ENCODE peak calls at places on chromosomes 3 and 15, in ten cellular contexts. I is left lung, R is retinal pigment epithelial cell, B is mucosa of descending colon, U is fibroblast of mammary gland, C is cardiac muscle cell, J is AG09309, O is BJ, V is astrocyte of the spinal cord, W is fibroblast of lung. D is an unnamed sample.
A peak's percentile ranks its signal among the peaks of the same experiment; 100 is the strongest.

GRCh38 chr3:183283886-183284285 is 30.8 kb downstream of the B3GNT5 start:
- DNase-seq in O (no peak), I (no peak), C (no peak), R (no peak), J (no peak), U (peak; percentile 79), W (peak; percentile 44), V (no peak), B (no peak), D (no peak)

GRCh38 chr15:36497903-36498302 is 81.5 kb upstream of the CDIN1 start:
- DNase-seq in R (no peak), I (no peak), U (no peak), C (no peak), O (no peak), J (no peak), W (peak; percentile 41), B (no peak), V (peak; percentile 2), D (no peak)

GRCh38 chr15:60477991-60478632 is 830 bp downstream of the ICE2 start:
- DNase-seq in I (no peak), J (no peak), B (peak; percentile 11), V (peak; percentile 50), R (no peak), U (peak; percentile 41), W (peak; percentile 62), C (peak; percentile 47), O (no peak), D (peak; percentile 19)

GRCh38 chr15:97259943-97260342 is 700.6 kb upstream of the ARRDC4 start:
- DNase-seq in V (no peak), J (no peak), O (no peak), B (no peak), R (no peak), C (no peak), I (no peak), U (no peak), W (no peak), D (no peak)

GRCh38 chr3:175857666-175858270 is 998.6 kb downstream of the NAALADL2 start:
- DNase-seq in W (peak; percentile 38), O (no peak), J (no peak), R (no peak), I (no peak), B (no peak), C (no peak), U (no peak), V (no peak), D (no peak)

GRCh38 chr15:29242466-29243242 is 27.0 kb downstream of the NSMCE3 start:
- DNase-seq in O (no peak), U (peak; percentile 3), C (peak; percentile 44), I (no peak), B (no peak), W (no peak), R (no peak), V (no peak), J (no peak), D (peak; percentile 19)

GRCh38 chr3:14216257-14217048 is 37.8 kb downstream of the LSM3 start:
- DNase-seq in U (no peak), J (no peak), W (peak; percentile 86), V (peak; percentile 80), O (no peak), C (peak; percentile 71), R (peak; percentile 80), B (no peak), I (no peak), D (no peak)

GRCh38 chr3:172903642-172904041 is 153.1 kb downstream of the ECT2 start:
- DNase-seq in C (no peak), I (no peak), V (no peak), B (no peak), O (no peak), R (no peak), U (no peak), W (no peak), J (no peak), D (no peak)

GRCh38 chr3:116770815-116771450 is 61.4 kb downstream of the TUSC7 start:
- DNase-seq in C (peak; percentile 86), W (peak; percentile 68), R (peak; percentile 47), J (peak; percentile 42), I (peak; percentile 46), B (peak; percentile 82), O (peak; percentile 15), V (peak; percentile 80), U (peak; percentile 78), D (peak; percentile 82)

GRCh38 chr15:23648920-23649515 is 1.4 kb upstream of the MAGEL2 start:
- DNase-seq in I (no peak), O (no peak), B (peak; percentile 59), V (no peak), U (peak; percentile 4), J (no peak), C (peak; percentile 53), W (no peak), R (no peak), D (no peak)

GRCh38 chr3:43161684-43162512 is 56.0 kb upstream of the POMGNT2 start:
- DNase-seq in I (no peak), J (peak; percentile 66), U (peak; percentile 67), C (peak; percentile 37), R (peak; percentile 55), O (peak; percentile 23), V (peak; percentile 72), B (no peak), W (peak; percentile 20), D (peak; percentile 42)

GRCh38 chr3:9500108-9501050 is 53.2 kb downstream of the LHFPL4 start:
- DNase-seq in V (peak; percentile 52), C (peak; percentile 90), U (peak; percentile 56), O (peak; percentile 1), R (peak; percentile 16), B (peak; percentile 73), I (peak; percentile 42), W (peak; percentile 66), J (no peak), D (peak; percentile 61)

GRCh38 chr3:16807441-16807840 is 77.3 kb upstream of the PLCL2 start:
- DNase-seq in I (no peak), B (no peak), R (no peak), U (peak; percentile 90), J (peak; percentile 85), V (no peak), O (peak; percentile 53), W (peak; percentile 2), C (no peak), D (peak; percentile 5)

GRCh38 chr3:158953131-158953530 is 151.3 kb downstream of the MFSD1 start:
- DNase-seq in U (no peak), W (no peak), I (no peak), J (peak; percentile 32), O (no peak), C (no peak), V (no peak), B (no peak), R (no peak), D (no peak)
- H3K4me3 ChIP-seq in U (no peak overlapping the region), W (no peak overlapping the region), I (no peak overlapping the region), J (no peak overlapping the region), O (no peak overlapping the region), C (no peak overlapping the region), V (no peak overlapping the region), B (no peak overlapping the region), R (no peak overlapping the region), D (no peak overlapping the region)

GRCh38 chr3:27185231-27185989 is 183.8 kb downstream of the NEK10 start:
- DNase-seq in C (no peak), O (no peak), B (no peak), U (no peak), R (no peak), V (no peak), W (no peak), J (no peak), I (no peak), D (no peak)
- TF ChIP-seq CTCF in C (no peak), O (no peak), B (no peak), U (no peak), R (peak; percentile 5), V (no peak), W (no peak), J (peak; percentile 6), I (no peak), D (no peak)

GRCh38 chr15:66878761-66879160 is 176.7 kb downstream of the SMAD6 start:
- DNase-seq in J (no peak), I (peak; percentile 54), W (no peak), R (no peak), B (no peak), O (no peak), C (peak; percentile 53), V (no peak), U (no peak), D (no peak)

GRCh38 chr15:66876423-66876730 is 174.3 kb downstream of the SMAD6 start:
- DNase-seq in B (no peak), W (no peak), I (no peak), V (no peak), R (no peak), U (no peak), J (no peak), C (no peak), O (no peak), D (no peak)

GRCh38 chr15:66875588-66876422 is 173.8 kb downstream of the SMAD6 start:
- DNase-seq in U (no peak), I (no peak), O (no peak), R (no peak), J (no peak), B (no peak), W (no peak), V (no peak), C (no peak), D (no peak)

GRCh38 chr15:66877558-66878285 is 175.7 kb downstream of the SMAD6 start:
- DNase-seq in C (no peak), B (no peak), O (no peak), V (no peak), R (no peak), W (no peak), J (no peak), U (no peak), I (no peak), D (no peak)

GRCh38 chr15:66876731-66877545 is 174.9 kb downstream of the SMAD6 start:
- DNase-seq in U (no peak), C (no peak), W (no peak), O (no peak), B (no peak), R (no peak), I (no peak), V (no peak), J (no peak), D (no peak)
- H3K4me3 ChIP-seq in U (no peak overlapping the region), C (no peak overlapping the region), W (no peak overlapping the region), O (no peak overlapping the region), B (no peak overlapping the region), R (no peak overlapping the region), I (no peak overlapping the region), V (no peak overlapping the region), J (no peak overlapping the region), D (no peak overlapping the region)

GRCh38 chr15:39491115-39491916 is 89.6 kb upstream of the THBS1 start:
- DNase-seq in W (no peak), V (no peak), U (no peak), J (no peak), I (no peak), C (no peak), R (no peak), B (no peak), O (no peak), D (no peak)

GRCh38 chr15:39482467-39482866 is 98.4 kb upstream of the THBS1 start:
- DNase-seq in U (no peak), V (no peak), R (no peak), O (no peak), C (no peak), J (no peak), W (no peak), I (no peak), B (no peak), D (no peak)

GRCh38 chr15:39488498-39488897 is 92.4 kb upstream of the THBS1 start:
- DNase-seq in V (no peak), U (no peak), I (no peak), C (no peak), W (no peak), B (peak; percentile 33), O (no peak), J (no peak), R (no peak), D (no peak)

GRCh38 chr15:39487180-39487735 is 93.6 kb upstream of the THBS1 start:
- DNase-seq in B (no peak), I (no peak), J (no peak), W (no peak), C (no peak), O (no peak), V (no peak), R (no peak), U (no peak), D (no peak)

GRCh38 chr15:39486546-39487081 is 94.3 kb upstream of the THBS1 start:
- DNase-seq in B (no peak), U (no peak), O (no peak), R (no peak), J (no peak), C (no peak), I (no peak), W (peak; percentile 38), V (no peak), D (no peak)
- TF ChIP-seq CTCF in B (no peak), U (no peak), O (no peak), R (no peak), J (no peak), C (no peak), I (no peak), W (no peak), V (no peak), D (no peak)